ENCODE peak calls at places on chromosome X, in nine cellular contexts. G is endothelial cell; E is NCI-H510A treated with DMSO at 0.1 percent for 48 hours; X is hippocampal formation; Z is stimulated activated naive CD8-positive, alpha-beta T cell treated with anti-CD3 and anti-CD28 coated beads, Interleukin-15, Interleukin-2, amounts not matched to agents 100 U/mL and 50 U/mL, for 24 hours; K is pancreas; U is stimulated activated CD8-positive, alpha-beta memory T cell treated with anti-CD3 and anti-CD28 coated beads, Interleukin-7, amount 100 ng/mL, for 1 hour; W is PC-3; O is SHP77 treated with DMSO at 0.1 percent for 48 hours. B is an unnamed sample.
A peak's percentile ranks its signal among the peaks of the same experiment; 100 is the strongest.

GRCh38 chrX:131988236-131988635 is 34.9 kb upstream of the STK26 start:
- DNase-seq in Z (no peak), E (no peak), W (no peak), K (no peak), G (no peak), U (no peak), X (no peak), O (no peak), B (no peak)

GRCh38 chrX:41561045-41561444 is 113.9 kb downstream of the NYX start:
- DNase-seq in Z (peak; percentile 27), W (peak; percentile 57), X (no peak), E (no peak), G (peak; percentile 2), K (no peak), O (peak; percentile 8), U (no peak), B (no peak)

GRCh38 chrX:71604141-71604540 is 14.2 kb downstream of the CXCR3 start:
- DNase-seq in G (no peak), W (peak; percentile 7), O (no peak), K (no peak), Z (no peak), U (no peak), X (no peak), E (no peak), B (no peak)

GRCh38 chrX:154732421-154733071 is 18.3 kb downstream of the GAB3 start:
- DNase-seq in Z (peak; percentile 15), X (no peak), K (no peak), E (no peak), U (no peak), W (peak; percentile 83), O (no peak), G (no peak), B (no peak)

GRCh38 chrX:111411591-111412371 is at the start of gene DCX:
- DNase-seq in G (no peak), W (no peak), X (no peak), E (no peak), Z (no peak), U (no peak), K (no peak), O (no peak), B (no peak)

GRCh38 chrX:29419774-29420553 is 795.4 kb upstream of the MAGEB2 start:
- DNase-seq in E (no peak), K (no peak), G (no peak), O (no peak), Z (no peak), W (no peak), U (no peak), X (no peak), B (no peak)

GRCh38 chrX:1589356-1590130 is 1.9 kb upstream of the AKAP17A start:
- DNase-seq in Z (no peak), O (no peak), W (no peak), G (no peak), E (no peak), K (no peak), X (no peak), U (no peak), B (no peak)

GRCh38 chrX:22159071-22159470 is 113.6 kb upstream of the CBLL2 start:
- DNase-seq in E (no peak), W (peak; percentile 57), U (no peak), K (no peak), G (no peak), O (no peak), Z (no peak), X (no peak), B (no peak)

GRCh38 chrX:106481341-106481740 is 130.4 kb upstream of the RADX start:
- DNase-seq in E (peak; percentile 65), X (peak; percentile 50), G (peak; percentile 58), K (no peak), U (no peak), Z (peak; percentile 32), W (peak; percentile 83), O (no peak), B (peak; percentile 22)

GRCh38 chrX:9604908-9605306 is 140.0 kb downstream of the TBL1X start:
- DNase-seq in U (no peak), X (no peak), W (no peak), G (no peak), Z (no peak), E (no peak), O (no peak), K (no peak), B (no peak)

GRCh38 chrX:107565916-107566602 is 62.3 kb upstream of the PRPS1 start:
- DNase-seq in E (peak; percentile 14), X (peak; percentile 2), W (peak; percentile 46), O (no peak), Z (no peak), U (no peak), K (no peak), G (peak; percentile 8), B (no peak)

GRCh38 chrX:36908801-36909403 is 99.3 kb upstream of the FAM47C start:
- DNase-seq in O (peak; percentile 1), Z (no peak), G (no peak), W (peak; percentile 67), X (peak; percentile 33), E (peak; percentile 14), U (no peak), K (no peak), B (no peak)

GRCh38 chrX:150197388-150197787 is 165.7 kb upstream of the MAMLD1 start:
- DNase-seq in X (no peak), Z (no peak), W (no peak), K (no peak), G (no peak), O (no peak), E (no peak), U (no peak), B (no peak)

GRCh38 chrX:42143866-42144592 is 220.7 kb upstream of the CASK start:
- DNase-seq in O (no peak), W (peak; percentile 1), E (no peak), K (no peak), Z (no peak), U (no peak), X (no peak), G (no peak), B (no peak)

GRCh38 chrX:6407541-6407940 is 127.4 kb downstream of the VCX3A start:
- DNase-seq in E (no peak), X (no peak), K (no peak), W (no peak), O (no peak), U (no peak), G (no peak), Z (no peak), B (no peak)

GRCh38 chrX:93538575-93538974 is 134.8 kb downstream of the NAP1L3 start:
- DNase-seq in Z (no peak), G (no peak), W (peak; percentile 25), K (no peak), U (no peak), X (peak; percentile 12), E (peak; percentile 0), O (no peak), B (no peak)

GRCh38 chrX:20373063-20373462 is 106.4 kb upstream of the RPS6KA3 start:
- DNase-seq in Z (no peak), O (no peak), E (no peak), U (no peak), K (no peak), W (no peak), X (no peak), G (no peak), B (no peak)

GRCh38 chrX:23779025-23779424 is 3.9 kb upstream of the SAT1 start:
- DNase-seq in O (no peak), X (no peak), E (no peak), U (no peak), W (peak; percentile 94), Z (no peak), K (no peak), G (no peak), B (no peak)

GRCh38 chrX:109911046-109911445 is 91.9 kb upstream of the TMEM164 start:
- DNase-seq in G (no peak), E (no peak), K (no peak), Z (no peak), U (no peak), X (no peak), W (peak; percentile 35), O (no peak), B (no peak)

GRCh38 chrX:22969416-22969815 is 30.3 kb upstream of the DDX53 start:
- DNase-seq in U (no peak), W (no peak), O (no peak), Z (no peak), E (no peak), K (no peak), G (no peak), X (no peak), B (no peak)

GRCh38 chrX:96182366-96182765 is 502.3 kb upstream of the DIAPH2 start:
- DNase-seq in U (no peak), W (peak; percentile 69), Z (no peak), K (no peak), G (peak; percentile 7), O (no peak), E (no peak), X (no peak), B (no peak)

GRCh38 chrX:15233416-15234015 is 36.4 kb downstream of the ASB9 start:
- DNase-seq in X (no peak), O (no peak), G (no peak), E (no peak), Z (no peak), U (no peak), W (peak; percentile 56), K (no peak), B (no peak)

GRCh38 chrX:13414006-13414647 is 94.3 kb upstream of the ATXN3L start:
- DNase-seq in O (no peak), X (no peak), Z (no peak), G (no peak), K (no peak), W (no peak), E (no peak), U (no peak), B (no peak)

GRCh38 chrX:15680401-15680800 is 15.8 kb upstream of the CLTRN start:
- DNase-seq in O (no peak), Z (no peak), W (peak; percentile 58), X (no peak), U (no peak), G (no peak), K (no peak), E (no peak), B (no peak)

GRCh38 chrX:133653363-133653762 is 238.1 kb upstream of the GPC4 start:
- DNase-seq in U (no peak), K (no peak), Z (no peak), G (no peak), E (no peak), X (no peak), W (peak; percentile 45), O (no peak), B (no peak)

GRCh38 chrX:17635231-17635630 is 102.1 kb upstream of the SCML1 start:
- DNase-seq in U (no peak), X (no peak), G (no peak), K (no peak), W (no peak), O (peak; percentile 10), Z (no peak), E (peak; percentile 79), B (peak; percentile 5)

GRCh38 chrX:73127700-73128241 is 48.5 kb upstream of the PABPC1L2A start:
- DNase-seq in O (no peak), W (peak; percentile 51), G (peak; percentile 2), E (peak; percentile 51), X (no peak), U (no peak), K (peak; percentile 40), Z (no peak), B (no peak)

GRCh38 chrX:51891821-51892551 is 1.4 kb upstream of the MAGED1 start:
- DNase-seq in W (no peak), E (peak; percentile 41), X (peak; percentile 10), Z (no peak), G (peak; percentile 10), U (no peak), O (no peak), K (no peak), B (no peak)

GRCh38 chrX:12236156-12236555 is 97.9 kb downstream of the FRMPD4 start:
- DNase-seq in K (no peak), X (no peak), W (no peak), U (no peak), E (no peak), G (no peak), O (no peak), Z (no peak), B (no peak)

GRCh38 chrX:31708116-31708515 is 636.3 kb upstream of the FTHL17 start:
- DNase-seq in K (no peak), G (no peak), O (no peak), U (no peak), X (no peak), E (no peak), W (no peak), Z (no peak), B (no peak)

GRCh38 chrX:24148535-24149345 is 789 bp upstream of the ZFX start:
- DNase-seq in Z (no peak), W (peak; percentile 40), O (no peak), X (no peak), U (no peak), G (no peak), E (no peak), K (no peak), B (no peak)

B was measured in prostate gland.